ENCODE peak calls at places on chromosome 13, in six cellular contexts. One of them, this sample, is unnamed.

GRCh38 chr13:49373699-49374098 is 70.2 kb downstream of the CAB39L start:
- DNase-seq in amygdala: no peak
- DNase-seq in ELR: peak; percentile 2
- DNase-seq in cardiac septum: no peak
- DNase-seq in uterus: no peak
- DNase-seq in osteocyte: no peak
- DNase-seq in this sample: no peak

GRCh38 chr13:103859952-103860351 is 793.7 kb upstream of the SLC10A2 start:
- DNase-seq in amygdala: no peak
- DNase-seq in ELR: no peak
- DNase-seq in cardiac septum: no peak
- DNase-seq in uterus: no peak
- DNase-seq in osteocyte: no peak
- DNase-seq in this sample: no peak

GRCh38 chr13:20769091-20769490 is 4.7 kb downstream of the EEF1AKMT1 start:
- DNase-seq in amygdala: no peak
- DNase-seq in ELR: no peak
- DNase-seq in cardiac septum: no peak
- DNase-seq in uterus: no peak
- DNase-seq in osteocyte: no peak
- DNase-seq in this sample: no peak

GRCh38 chr13:62119739-62120700 is 704.4 kb upstream of the PCDH20 start:
- DNase-seq in amygdala: no peak
- DNase-seq in ELR: peak; percentile 56
- DNase-seq in cardiac septum: no peak
- DNase-seq in uterus: no peak
- DNase-seq in osteocyte: no peak
- DNase-seq in this sample: peak; percentile 34

GRCh38 chr13:80742027-80742426 is 401.1 kb upstream of the SPRY2 start:
- DNase-seq in amygdala: no peak
- DNase-seq in ELR: peak; percentile 20
- DNase-seq in cardiac septum: no peak
- DNase-seq in uterus: no peak
- DNase-seq in osteocyte: no peak
- DNase-seq in this sample: no peak

GRCh38 chr13:73421310-73421912 is 362.6 kb downstream of the KLF5 start:
- DNase-seq in amygdala: no peak
- DNase-seq in ELR: peak; percentile 70
- DNase-seq in cardiac septum: no peak
- DNase-seq in uterus: no peak
- DNase-seq in osteocyte: no peak
- DNase-seq in this sample: no peak

GRCh38 chr13:35978607-35979316 is 152.4 kb downstream of the DCLK1 start:
- DNase-seq in amygdala: no peak
- DNase-seq in ELR: peak; percentile 61
- DNase-seq in cardiac septum: no peak
- DNase-seq in uterus: peak; percentile 31
- DNase-seq in osteocyte: no peak
- DNase-seq in this sample: peak; percentile 64

GRCh38 chr13:109698779-109699178 is 87.6 kb downstream of the IRS2 start:
- DNase-seq in amygdala: no peak
- DNase-seq in ELR: peak; percentile 84
- DNase-seq in cardiac septum: no peak
- DNase-seq in uterus: no peak
- DNase-seq in osteocyte: no peak
- DNase-seq in this sample: peak; percentile 66

GRCh38 chr13:68439821-68440220 is 1209.7 kb upstream of the PCDH9 start:
- DNase-seq in amygdala: no peak
- DNase-seq in ELR: peak; percentile 73
- DNase-seq in cardiac septum: no peak
- DNase-seq in uterus: no peak
- DNase-seq in osteocyte: no peak
- DNase-seq in this sample: no peak

GRCh38 chr13:113548171-113548641 is 36.3 kb upstream of the TFDP1 start:
- DNase-seq in amygdala: no peak
- DNase-seq in ELR: no peak
- DNase-seq in cardiac septum: peak; percentile 73
- DNase-seq in uterus: no peak
- DNase-seq in osteocyte: peak; percentile 85
- DNase-seq in this sample: no peak

GRCh38 chr13:50512602-50513527 is 330.6 kb downstream of the DLEU7 start:
- DNase-seq in amygdala: peak; percentile 11
- DNase-seq in ELR: peak; percentile 42
- DNase-seq in cardiac septum: peak; percentile 83
- DNase-seq in uterus: peak; percentile 54
- DNase-seq in osteocyte: no peak
- DNase-seq in this sample: peak; percentile 68

GRCh38 chr13:90797335-90797734 is 550.2 kb upstream of the MIR17HG start:
- DNase-seq in amygdala: no peak
- DNase-seq in ELR: no peak
- DNase-seq in cardiac septum: no peak
- DNase-seq in uterus: no peak
- DNase-seq in osteocyte: no peak
- DNase-seq in this sample: no peak